ENCODE peak calls at places on chromosomes 7 and 10, in eight cellular contexts. K is fibroblast of lung; P is DND-41; F is HEK293T; J is HuH-7.5; G is stimulated activated CD8-positive, alpha-beta memory T cell treated with anti-CD3 and anti-CD28 coated beads, Interleukin-15, amount 100 ng/mL, for 24 hours; L is breast epithelium; N is T-helper 9 cell. R is an unnamed sample.

GRCh38 chr10:103066141-103067098 is 126.7 kb downstream of the NT5C2 start:
- DNase-seq in K (no peak), P (no peak), F (no peak), J (no peak), G (no peak), L (no peak), N (no peak), R (no peak)

GRCh38 chr7:155860461-155860839 is 48.2 kb upstream of the SHH start:
- DNase-seq in K (no peak), P (no peak), F (no peak), J (no peak), G (no peak), L (no peak), N (no peak), R (no peak)

GRCh38 chr10:61939575-61940301 is 38.2 kb downstream of the ARID5B start:
- DNase-seq in K (peak; percentile 94), P (no peak), F (no peak), J (no peak), G (no peak), L (no peak), N (no peak), R (no peak)

GRCh38 chr10:12333382-12334185 is 15.8 kb upstream of the CAMK1D start:
- DNase-seq in K (peak; percentile 92), P (no peak), F (peak; percentile 56), J (no peak), G (no peak), L (peak; percentile 78), N (peak; percentile 17), R (no peak)

GRCh38 chr10:93630609-93631320 is 18.4 kb downstream of the PDE6C start:
- DNase-seq in K (no peak), P (no peak), F (no peak), J (no peak), G (no peak), L (no peak), N (no peak), R (no peak)

GRCh38 chr7:80563561-80564327 is 51.9 kb upstream of the GNAT3 start:
- DNase-seq in K (no peak), P (no peak), F (no peak), J (no peak), G (no peak), L (no peak), N (no peak), R (no peak)

GRCh38 chr7:111833461-111833860 is 271.2 kb upstream of the IMMP2L start:
- DNase-seq in K (no peak), P (no peak), F (no peak), J (no peak), G (no peak), L (no peak), N (no peak), R (no peak)

GRCh38 chr10:70007116-70007820 is 45.4 kb upstream of the MACROH2A2 start:
- DNase-seq in K (no peak), P (no peak), F (no peak), J (no peak), G (no peak), L (no peak), N (no peak), R (no peak)

GRCh38 chr7:37289781-37290180 is 158.9 kb downstream of the ELMO1 start:
- DNase-seq in K (no peak), P (no peak), F (no peak), J (no peak), G (no peak), L (no peak), N (no peak), R (no peak)

GRCh38 chr7:115728518-115728917 is 302.0 kb downstream of the TFEC start:
- DNase-seq in K (no peak), P (no peak), F (peak; percentile 37), J (no peak), G (no peak), L (no peak), N (no peak), R (no peak)

GRCh38 chr10:3324572-3324971 is 152.0 kb upstream of the PITRM1 start:
- DNase-seq in K (no peak), P (no peak), F (no peak), J (no peak), G (no peak), L (no peak), N (no peak), R (no peak)

GRCh38 chr10:85319150-85319549 is 990.8 kb downstream of the CCSER2 start:
- DNase-seq in K (no peak), P (no peak), F (no peak), J (no peak), G (no peak), L (no peak), N (no peak), R (no peak)

GRCh38 chr7:157615101-157615817 is 278.5 kb downstream of the DNAJB6 start:
- DNase-seq in K (peak; percentile 52), P (no peak), F (no peak), J (no peak), G (no peak), L (peak; percentile 48), N (no peak), R (no peak)

GRCh38 chr10:5545778-5546710 is 21.3 kb downstream of the CALML3 start:
- DNase-seq in K (peak; percentile 95), P (no peak), F (peak; percentile 46), J (no peak), G (no peak), L (peak; percentile 51), N (no peak), R (no peak)

GRCh38 chr10:95513941-95514392 is 47.2 kb downstream of the SORBS1 start:
- DNase-seq in K (peak; percentile 27), P (no peak), F (no peak), J (no peak), G (no peak), L (no peak), N (no peak), R (no peak)

GRCh38 chr7:142607351-142607750 is 141.9 kb upstream of the PRSS1 start:
- DNase-seq in K (no peak), P (no peak), F (no peak), J (no peak), G (no peak), L (no peak), N (no peak), R (no peak)

GRCh38 chr7:121605297-121605640 is 209.2 kb upstream of the FAM3C start:
- DNase-seq in K (peak; percentile 7), P (no peak), F (no peak), J (no peak), G (no peak), L (no peak), N (no peak), R (no peak)

GRCh38 chr10:132117146-132117545 is 51.4 kb downstream of the JAKMIP3 start:
- DNase-seq in K (no peak), P (no peak), F (no peak), J (no peak), G (no peak), L (no peak), N (no peak), R (no peak)

GRCh38 chr7:2710256-2710655 is 22.3 kb downstream of the AMZ1 start:
- DNase-seq in K (no peak), P (peak; percentile 37), F (no peak), J (no peak), G (no peak), L (no peak), N (peak; percentile 61), R (no peak)

GRCh38 chr10:125605167-125605566 is 77.8 kb downstream of the TEX36 start:
- DNase-seq in K (no peak), P (no peak), F (no peak), J (no peak), G (no peak), L (no peak), N (no peak), R (no peak)

GRCh38 chr7:112982441-112983063 is 104.1 kb downstream of the GPR85 start:
- DNase-seq in K (no peak), P (no peak), F (no peak), J (no peak), G (no peak), L (no peak), N (no peak), R (no peak)